ENCODE peak calls at places on chromosomes 3 and 15, in four cellular contexts. One of them, this sample, is unnamed.

GRCh38 chr15:66701422-66702034 is 508 bp upstream of the SMAD6 start:
- DNase-seq in B cell: peak
- DNase-seq in stimulated activated CD4-positive, alpha-beta T cell treated with anti-CD3 and anti-CD28 coated beads, Interleukin-4, amount 100 ng/mL, for 24 hours: peak
- DNase-seq in GM13977: peak
- DNase-seq in this sample: no peak

GRCh38 chr3:99159220-99159762 is 257.8 kb upstream of the DCBLD2 start:
- DNase-seq in GM13977: no peak
- DNase-seq in stimulated activated CD4-positive, alpha-beta T cell treated with anti-CD3 and anti-CD28 coated beads, Interleukin-4, amount 100 ng/mL, for 24 hours: no peak
- DNase-seq in B cell: no peak
- DNase-seq in this sample: no peak

GRCh38 chr3:45507820-45508317 is 86.7 kb upstream of the LIMD1 start:
- DNase-seq in stimulated activated CD4-positive, alpha-beta T cell treated with anti-CD3 and anti-CD28 coated beads, Interleukin-4, amount 100 ng/mL, for 24 hours: no peak
- DNase-seq in GM13977: no peak
- DNase-seq in B cell: no peak
- DNase-seq in this sample: no peak

GRCh38 chr3:31981206-31982181 is at the start of the genes OSBPL10 and ZNF860:
- DNase-seq in B cell: peak
- DNase-seq in GM13977: peak
- DNase-seq in stimulated activated CD4-positive, alpha-beta T cell treated with anti-CD3 and anti-CD28 coated beads, Interleukin-4, amount 100 ng/mL, for 24 hours: peak
- DNase-seq in this sample: peak

GRCh38 chr15:27179789-27180188 is 208.8 kb downstream of the GABRG3 start:
- DNase-seq in stimulated activated CD4-positive, alpha-beta T cell treated with anti-CD3 and anti-CD28 coated beads, Interleukin-4, amount 100 ng/mL, for 24 hours: no peak
- DNase-seq in GM13977: no peak
- DNase-seq in B cell: no peak
- DNase-seq in this sample: no peak

GRCh38 chr3:190005343-190006113 is 115.2 kb downstream of the P3H2 start:
- DNase-seq in GM13977: no peak
- DNase-seq in stimulated activated CD4-positive, alpha-beta T cell treated with anti-CD3 and anti-CD28 coated beads, Interleukin-4, amount 100 ng/mL, for 24 hours: no peak
- DNase-seq in B cell: no peak
- DNase-seq in this sample: no peak

GRCh38 chr3:114608293-114608692 is 314.5 kb downstream of the TIGIT start:
- DNase-seq in stimulated activated CD4-positive, alpha-beta T cell treated with anti-CD3 and anti-CD28 coated beads, Interleukin-4, amount 100 ng/mL, for 24 hours: no peak
- DNase-seq in GM13977: no peak
- DNase-seq in B cell: no peak
- DNase-seq in this sample: peak

GRCh38 chr15:42332331-42332730 is 27.0 kb upstream of the CAPN3 start:
- DNase-seq in GM13977: no peak
- DNase-seq in B cell: no peak
- DNase-seq in stimulated activated CD4-positive, alpha-beta T cell treated with anti-CD3 and anti-CD28 coated beads, Interleukin-4, amount 100 ng/mL, for 24 hours: no peak
- DNase-seq in this sample: no peak

GRCh38 chr3:159727506-159727905 is 261.1 kb upstream of the IL12A start:
- DNase-seq in B cell: no peak
- DNase-seq in GM13977: no peak
- DNase-seq in stimulated activated CD4-positive, alpha-beta T cell treated with anti-CD3 and anti-CD28 coated beads, Interleukin-4, amount 100 ng/mL, for 24 hours: no peak
- DNase-seq in this sample: no peak

GRCh38 chr3:94082412-94082937 is 19.6 kb downstream of the NSUN3 start:
- DNase-seq in GM13977: no peak
- DNase-seq in stimulated activated CD4-positive, alpha-beta T cell treated with anti-CD3 and anti-CD28 coated beads, Interleukin-4, amount 100 ng/mL, for 24 hours: no peak
- DNase-seq in B cell: no peak
- DNase-seq in this sample: no peak

GRCh38 chr3:197516517-197516889 is 39.3 kb downstream of the BDH1 start:
- DNase-seq in GM13977: no peak
- DNase-seq in B cell: no peak
- DNase-seq in stimulated activated CD4-positive, alpha-beta T cell treated with anti-CD3 and anti-CD28 coated beads, Interleukin-4, amount 100 ng/mL, for 24 hours: peak
- DNase-seq in this sample: peak

GRCh38 chr3:39146611-39147373 is 6.6 kb downstream of the CSRNP1 start:
- DNase-seq in stimulated activated CD4-positive, alpha-beta T cell treated with anti-CD3 and anti-CD28 coated beads, Interleukin-4, amount 100 ng/mL, for 24 hours: peak
- DNase-seq in B cell: peak
- DNase-seq in GM13977: no peak
- DNase-seq in this sample: peak

GRCh38 chr3:33897306-33897705 is 98.9 kb downstream of the PDCD6IP start:
- DNase-seq in stimulated activated CD4-positive, alpha-beta T cell treated with anti-CD3 and anti-CD28 coated beads, Interleukin-4, amount 100 ng/mL, for 24 hours: no peak
- DNase-seq in GM13977: no peak
- DNase-seq in B cell: no peak
- DNase-seq in this sample: no peak

GRCh38 chr3:143847787-143848631 is at the start of gene SLC9A9:
- DNase-seq in GM13977: peak
- DNase-seq in stimulated activated CD4-positive, alpha-beta T cell treated with anti-CD3 and anti-CD28 coated beads, Interleukin-4, amount 100 ng/mL, for 24 hours: peak
- DNase-seq in B cell: peak
- DNase-seq in this sample: peak

GRCh38 chr3:37588761-37589160 is 272.9 kb upstream of the CTDSPL start:
- DNase-seq in stimulated activated CD4-positive, alpha-beta T cell treated with anti-CD3 and anti-CD28 coated beads, Interleukin-4, amount 100 ng/mL, for 24 hours: no peak
- DNase-seq in GM13977: no peak
- DNase-seq in B cell: no peak
- DNase-seq in this sample: no peak

GRCh38 chr3:99562138-99562537 is 76.3 kb upstream of the COL8A1 start:
- DNase-seq in B cell: no peak
- DNase-seq in stimulated activated CD4-positive, alpha-beta T cell treated with anti-CD3 and anti-CD28 coated beads, Interleukin-4, amount 100 ng/mL, for 24 hours: no peak
- DNase-seq in GM13977: no peak
- DNase-seq in this sample: no peak

GRCh38 chr3:170420307-170420821 is 1.7 kb downstream of the CLDN11 start:
- DNase-seq in GM13977: no peak
- DNase-seq in B cell: no peak
- DNase-seq in stimulated activated CD4-positive, alpha-beta T cell treated with anti-CD3 and anti-CD28 coated beads, Interleukin-4, amount 100 ng/mL, for 24 hours: no peak
- DNase-seq in this sample: no peak

GRCh38 chr3:17775073-17775472 is 32.6 kb upstream of the TBC1D5 start:
- DNase-seq in stimulated activated CD4-positive, alpha-beta T cell treated with anti-CD3 and anti-CD28 coated beads, Interleukin-4, amount 100 ng/mL, for 24 hours: no peak
- DNase-seq in B cell: no peak
- DNase-seq in GM13977: no peak
- DNase-seq in this sample: no peak

GRCh38 chr3:124592658-124593441 is 137.4 kb upstream of the UMPS start:
- DNase-seq in GM13977: peak
- DNase-seq in stimulated activated CD4-positive, alpha-beta T cell treated with anti-CD3 and anti-CD28 coated beads, Interleukin-4, amount 100 ng/mL, for 24 hours: no peak
- DNase-seq in B cell: no peak
- DNase-seq in this sample: peak

GRCh38 chr3:23756206-23756840 is 49.4 kb upstream of the UBE2E1 start:
- DNase-seq in GM13977: no peak
- DNase-seq in B cell: no peak
- DNase-seq in stimulated activated CD4-positive, alpha-beta T cell treated with anti-CD3 and anti-CD28 coated beads, Interleukin-4, amount 100 ng/mL, for 24 hours: no peak
- DNase-seq in this sample: no peak

GRCh38 chr3:119643528-119643927 is 16.9 kb downstream of the POPDC2 start:
- DNase-seq in GM13977: no peak
- DNase-seq in B cell: no peak
- DNase-seq in stimulated activated CD4-positive, alpha-beta T cell treated with anti-CD3 and anti-CD28 coated beads, Interleukin-4, amount 100 ng/mL, for 24 hours: no peak
- DNase-seq in this sample: no peak

GRCh38 chr15:28989239-28989830 is 103.6 kb downstream of the APBA2 start:
- DNase-seq in GM13977: no peak
- DNase-seq in stimulated activated CD4-positive, alpha-beta T cell treated with anti-CD3 and anti-CD28 coated beads, Interleukin-4, amount 100 ng/mL, for 24 hours: no peak
- DNase-seq in B cell: no peak
- DNase-seq in this sample: no peak

GRCh38 chr15:37791693-37792092 is 142.7 kb upstream of the TMCO5A start:
- DNase-seq in stimulated activated CD4-positive, alpha-beta T cell treated with anti-CD3 and anti-CD28 coated beads, Interleukin-4, amount 100 ng/mL, for 24 hours: no peak
- DNase-seq in GM13977: no peak
- DNase-seq in B cell: no peak
- DNase-seq in this sample: no peak

GRCh38 chr3:52524752-52525661 is 8.7 kb downstream of the NT5DC2 start:
- DNase-seq in GM13977: no peak
- DNase-seq in stimulated activated CD4-positive, alpha-beta T cell treated with anti-CD3 and anti-CD28 coated beads, Interleukin-4, amount 100 ng/mL, for 24 hours: no peak
- DNase-seq in B cell: no peak
- DNase-seq in this sample: no peak

GRCh38 chr3:117537949-117538348 is 828.4 kb downstream of the TUSC7 start:
- DNase-seq in GM13977: no peak
- DNase-seq in B cell: no peak
- DNase-seq in stimulated activated CD4-positive, alpha-beta T cell treated with anti-CD3 and anti-CD28 coated beads, Interleukin-4, amount 100 ng/mL, for 24 hours: no peak
- DNase-seq in this sample: no peak

GRCh38 chr15:60591491-60592385 is 112.8 kb upstream of the ICE2 start:
- DNase-seq in GM13977: peak
- DNase-seq in B cell: peak
- DNase-seq in stimulated activated CD4-positive, alpha-beta T cell treated with anti-CD3 and anti-CD28 coated beads, Interleukin-4, amount 100 ng/mL, for 24 hours: no peak
- DNase-seq in this sample: peak

GRCh38 chr3:46498916-46499519 is 1.2 kb downstream of the RTP3 start:
- DNase-seq in B cell: no peak
- DNase-seq in GM13977: no peak
- DNase-seq in stimulated activated CD4-positive, alpha-beta T cell treated with anti-CD3 and anti-CD28 coated beads, Interleukin-4, amount 100 ng/mL, for 24 hours: no peak
- DNase-seq in this sample: no peak

GRCh38 chr3:99836681-99837080 is 19.0 kb downstream of the CMSS1 start:
- DNase-seq in stimulated activated CD4-positive, alpha-beta T cell treated with anti-CD3 and anti-CD28 coated beads, Interleukin-4, amount 100 ng/mL, for 24 hours: no peak
- DNase-seq in B cell: no peak
- DNase-seq in GM13977: no peak
- DNase-seq in this sample: no peak

GRCh38 chr15:38196116-38196515 is 56.5 kb upstream of the SPRED1 start:
- DNase-seq in stimulated activated CD4-positive, alpha-beta T cell treated with anti-CD3 and anti-CD28 coated beads, Interleukin-4, amount 100 ng/mL, for 24 hours: no peak
- DNase-seq in GM13977: no peak
- DNase-seq in B cell: no peak
- DNase-seq in this sample: no peak

GRCh38 chr15:99120050-99120777 is 15.3 kb downstream of the SYNM start:
- DNase-seq in B cell: no peak
- DNase-seq in GM13977: no peak
- DNase-seq in stimulated activated CD4-positive, alpha-beta T cell treated with anti-CD3 and anti-CD28 coated beads, Interleukin-4, amount 100 ng/mL, for 24 hours: no peak
- DNase-seq in this sample: no peak

GRCh38 chr3:50365080-50365841 is 5.9 kb upstream of the TMEM115 start:
- DNase-seq in B cell: peak
- DNase-seq in GM13977: peak
- DNase-seq in stimulated activated CD4-positive, alpha-beta T cell treated with anti-CD3 and anti-CD28 coated beads, Interleukin-4, amount 100 ng/mL, for 24 hours: peak
- DNase-seq in this sample: peak